ENCODE peak calls at places on chromosomes 13 and 19, in five cellular contexts. E, Q, J, S and B are unnamed samples.

GRCh38 chr19:5698635-5699422 is 8.7 kb downstream of the RPL36 start:
- DNase-seq in S (no peak), J (no peak), E (no peak), Q (no peak), B (no peak)

GRCh38 chr19:16921766-16922591 is 33.2 kb downstream of the F2RL3 start:
- DNase-seq in Q (no peak), S (no peak), E (no peak), J (no peak), B (no peak)

GRCh38 chr19:14517840-14518505 is at the start of gene DNAJB1:
- DNase-seq in E (peak; percentile 64), Q (peak; percentile 80), S (peak; percentile 92), J (peak; percentile 73), B (no peak)

GRCh38 chr19:11014403-11014911 is 53.6 kb downstream of the SMARCA4 start:
- DNase-seq in E (no peak), Q (no peak), J (peak; percentile 42), S (no peak), B (peak; percentile 47)

GRCh38 chr13:36432106-36432544 is at the start of gene CCNA1:
- DNase-seq in E (no peak), J (peak; percentile 75), Q (peak; percentile 91), S (no peak), B (peak; percentile 97)

GRCh38 chr19:10946964-10947657 is 13.7 kb upstream of the SMARCA4 start:
- DNase-seq in J (no peak), S (peak; percentile 48), E (peak; percentile 60), Q (no peak), B (no peak)

GRCh38 chr19:10290876-10291553 is 1.3 kb downstream of the ICAM5 start:
- DNase-seq in S (peak; percentile 68), Q (peak; percentile 78), E (peak; percentile 54), J (peak; percentile 60), B (peak; percentile 68)

GRCh38 chr19:17404621-17405249 is 695 bp downstream of the BST2 start:
- DNase-seq in J (no peak), Q (no peak), S (no peak), E (no peak), B (no peak)

GRCh38 chr13:69198706-69199105 is 908.9 kb upstream of the ATXN8OS start:
- DNase-seq in J (no peak), S (no peak), Q (no peak), E (no peak), B (no peak)

GRCh38 chr13:35714096-35714495 is 237.6 kb upstream of the MAB21L1 start:
- DNase-seq in J (no peak), S (no peak), Q (no peak), E (no peak), B (no peak)

GRCh38 chr19:4414144-4414799 is 11.8 kb downstream of the CHAF1A start:
- DNase-seq in J (no peak), E (peak; percentile 55), S (peak; percentile 46), Q (no peak), B (no peak)

GRCh38 chr13:39597828-39598227 is 5.2 kb downstream of the LHFPL6 start:
- DNase-seq in S (no peak), J (no peak), E (peak; percentile 59), Q (no peak), B (no peak)

GRCh38 chr13:71864981-71865857 is 1.8 kb downstream of the DACH1 start:
- DNase-seq in J (peak; percentile 12), Q (peak; percentile 69), E (no peak), S (peak; percentile 34), B (peak; percentile 41)

GRCh38 chr13:101941095-101941777 is 460.6 kb downstream of the FGF14 start:
- DNase-seq in Q (no peak), S (peak; percentile 2), E (peak; percentile 2), J (no peak), B (no peak)

GRCh38 chr19:56139847-56140582 is 1.1 kb upstream of the ZNF444 start:
- DNase-seq in S (peak; percentile 15), J (no peak), E (no peak), Q (no peak), B (no peak)

GRCh38 chr13:63864171-63864902 is 2448.7 kb upstream of the PCDH20 start:
- DNase-seq in Q (no peak), E (peak; percentile 58), J (peak; percentile 9), S (no peak), B (no peak)

GRCh38 chr19:34360354-34360909 is 4.6 kb upstream of the GPI start:
- DNase-seq in Q (no peak), S (no peak), J (no peak), E (no peak), B (no peak)

GRCh38 chr19:17620696-17621095 is 65.2 kb downstream of the COLGALT1 start:
- DNase-seq in J (no peak), E (no peak), Q (no peak), S (no peak), B (no peak)

GRCh38 chr13:20716951-20717350 is 13.5 kb downstream of the IL17D start:
- DNase-seq in E (no peak), S (no peak), J (peak; percentile 69), Q (no peak), B (no peak)

GRCh38 chr19:13906525-13906904 is 514 bp downstream of the CC2D1A start:
- DNase-seq in E (no peak), S (no peak), Q (no peak), J (no peak), B (no peak)

GRCh38 chr19:32677657-32678056 is 2.0 kb downstream of the RGS9BP start:
- DNase-seq in E (no peak), J (peak; percentile 71), S (peak; percentile 23), Q (no peak), B (peak; percentile 50)

GRCh38 chr19:13441810-13442512 is 64.3 kb downstream of the CACNA1A start:
- DNase-seq in J (peak; percentile 78), S (peak; percentile 8), Q (peak; percentile 85), E (peak; percentile 51), B (peak; percentile 73)

GRCh38 chr13:98393873-98394272 is 183.0 kb downstream of the STK24 start:
- DNase-seq in S (no peak), E (no peak), J (no peak), Q (no peak), B (no peak)

GRCh38 chr19:43476606-43477005 is 11.2 kb upstream of the LYPD3 start:
- DNase-seq in J (peak; percentile 39), Q (no peak), S (peak; percentile 63), E (peak; percentile 94), B (no peak)

GRCh38 chr13:26557393-26558073 is at the start of gene WASF3:
- DNase-seq in E (peak; percentile 90), S (peak; percentile 93), J (peak; percentile 97), Q (peak; percentile 95), B (peak; percentile 97)

GRCh38 chr13:44049546-44049945 is 169.8 kb downstream of the LACC1 start:
- DNase-seq in J (no peak), Q (no peak), E (no peak), S (no peak), B (no peak)

GRCh38 chr13:27621116-27621365 is 651 bp upstream of the POLR1D start:
- DNase-seq in S (peak; percentile 76), Q (no peak), E (no peak), J (no peak), B (no peak)

GRCh38 chr19:8332976-8333770 is 9.9 kb downstream of the KANK3 start:
- DNase-seq in Q (peak; percentile 70), J (no peak), S (no peak), E (no peak), B (peak; percentile 56)

GRCh38 chr13:33123066-33123940 is 107.1 kb downstream of the KL start:
- DNase-seq in Q (no peak), E (peak; percentile 53), S (peak; percentile 80), J (peak; percentile 67), B (no peak)

GRCh38 chr19:12778020-12778904 is 2.9 kb upstream of the HOOK2 start:
- DNase-seq in J (peak; percentile 70), Q (peak; percentile 76), S (peak; percentile 94), E (peak; percentile 75), B (peak; percentile 63)

GRCh38 chr13:87666826-87667225 is 4.3 kb upstream of the SLITRK5 start:
- DNase-seq in Q (no peak), E (no peak), J (no peak), S (peak; percentile 66), B (no peak)

GRCh38 chr13:51318015-51318414 is 21.5 kb upstream of the SERPINE3 start:
- DNase-seq in J (no peak), E (no peak), Q (no peak), S (no peak), B (no peak)

GRCh38 chr19:53867225-53868090 is at the start of gene MYADM:
- DNase-seq in E (peak; percentile 97), J (peak; percentile 100), S (peak; percentile 100), Q (peak; percentile 100), B (peak; percentile 100)

GRCh38 chr13:98925949-98926348 is 51.9 kb downstream of the DOCK9 start:
- DNase-seq in Q (no peak), J (peak; percentile 38), S (no peak), E (no peak), B (no peak)

GRCh38 chr19:41707502-41707812 is 969 bp upstream of the CEACAM5 start:
- DNase-seq in S (no peak), J (no peak), E (no peak), Q (no peak), B (no peak)

GRCh38 chr19:41937976-41938375 is 9.7 kb upstream of the ERFL start:
- DNase-seq in J (no peak), S (no peak), E (no peak), Q (no peak), B (no peak)

GRCh38 chr19:38917921-38918491 is 6.0 kb upstream of the CCER2 start:
- DNase-seq in S (peak; percentile 18), E (no peak), Q (no peak), J (no peak), B (no peak)

GRCh38 chr19:8302357-8302691 is 5.8 kb downstream of the CD320 start:
- DNase-seq in E (no peak), Q (no peak), J (no peak), S (no peak), B (no peak)

GRCh38 chr19:16062789-16063188 is 13.5 kb upstream of the TPM4 start:
- DNase-seq in J (peak; percentile 66), S (peak; percentile 59), Q (peak; percentile 91), E (no peak), B (peak; percentile 75)

GRCh38 chr19:57814505-57815246 is at the start of gene ZNF552:
- DNase-seq in J (peak; percentile 99), E (peak; percentile 91), Q (peak; percentile 81), S (peak; percentile 96), B (peak; percentile 95)
- H3K4me2 ChIP-seq in J (peak within 1 kb of the TSS; percentile 60), E (peak within 1 kb of the TSS; percentile 80), Q (peak within 1 kb of the TSS; percentile 90), S (peak within 1 kb of the TSS; percentile 72), B (peak within 1 kb of the TSS; percentile 95)

GRCh38 chr13:110555601-110556223 is 5.8 kb downstream of the RAB20 start:
- DNase-seq in Q (no peak), E (no peak), J (no peak), S (no peak), B (no peak)
- H2BK120ac ChIP-seq in Q (no peak overlapping the region), E (no peak overlapping the region), J (no peak overlapping the region), S (no peak overlapping the region), B (no peak overlapping the region)

DNA sequence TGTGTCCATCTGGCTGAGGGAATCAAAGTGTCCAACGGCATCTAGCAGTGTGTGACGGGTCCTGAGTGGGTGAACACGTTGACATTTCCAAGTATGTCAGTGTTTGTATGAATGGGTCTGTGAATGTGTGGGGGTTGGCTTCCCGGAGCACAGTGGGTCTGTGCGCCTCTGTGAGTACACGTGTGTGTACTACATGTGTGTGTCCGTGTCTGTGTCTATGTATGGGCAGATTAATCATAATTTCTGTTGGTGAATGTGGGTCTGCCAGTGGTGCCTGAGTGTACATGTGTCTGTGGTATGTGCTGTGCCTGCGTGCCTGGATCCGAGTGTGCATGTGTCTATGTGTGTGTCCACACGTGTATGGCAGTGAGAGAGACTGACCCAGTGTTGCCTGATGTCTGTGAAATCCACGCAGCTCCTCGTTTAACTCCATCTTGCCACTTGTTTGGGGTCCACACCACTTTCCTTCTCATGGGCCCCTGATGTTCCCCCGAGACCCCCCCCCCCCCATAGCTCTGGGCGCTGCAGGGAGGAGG is 5.4 kb downstream of the CCDC8 start:
- DNase-seq in S (no peak), Q (no peak), J (no peak), E (no peak), B (no peak)
- H3K4me2 ChIP-seq in S (no peak overlapping the region), Q (peak overlapping the region; percentile 80), J (no peak overlapping the region), E (no peak overlapping the region), B (peak overlapping the region; percentile 63)

GRCh38 chr13:60163525-60164471 is at the start of gene DIAPH3:
- DNase-seq in Q (peak; percentile 98), E (peak; percentile 95), S (peak; percentile 95), J (peak; percentile 98), B (peak; percentile 97)
- H2BK120ac ChIP-seq in Q (no peak within 1 kb of the TSS), E (peak within 1 kb of the TSS; percentile 79), S (peak within 1 kb of the TSS; percentile 21), J (peak within 1 kb of the TSS; percentile 30), B (no peak within 1 kb of the TSS)